ENCODE peak calls at places on chromosomes 16 and 17, in seven cellular contexts. U is BJ, Z is amygdala, M is A549, G is putamen, V is GOT3, F is AG04450. P is an unnamed sample.

GRCh38 chr17:33291248-33292183 is 1.6 kb downstream of the ASIC2 start:
- DNase-seq in U (no peak), Z (no peak), M (peak), G (no peak), V (no peak), F (no peak), P (no peak)

GRCh38 chr17:74435775-74436359 is 4.0 kb downstream of the GPRC5C start:
- DNase-seq in U (no peak), Z (no peak), M (no peak), G (no peak), V (no peak), F (no peak), P (no peak)

GRCh38 chr16:30184430-30185140 is 1.2 kb downstream of the CORO1A start:
- DNase-seq in U (no peak), Z (no peak), M (no peak), G (no peak), V (no peak), F (no peak), P (no peak)

GRCh38 chr16:89359296-89360147 is 130.8 kb downstream of the ANKRD11 start:
- DNase-seq in U (no peak), Z (no peak), M (no peak), G (no peak), V (no peak), F (no peak), P (no peak)

GRCh38 chr17:60947100-60947499 is 269.4 kb downstream of the BCAS3 start:
- DNase-seq in U (no peak), Z (no peak), M (no peak), G (no peak), V (no peak), F (no peak), P (peak)

GRCh38 chr17:29145289-29146058 is 34.7 kb downstream of the MYO18A start:
- DNase-seq in U (no peak), Z (no peak), M (peak), G (no peak), V (no peak), F (no peak), P (peak)

GRCh38 chr16:1538804-1539520 is 5.5 kb downstream of the TMEM204 start:
- DNase-seq in U (no peak), Z (no peak), M (peak), G (no peak), V (no peak), F (no peak), P (no peak)

GRCh38 chr16:57600952-57601580 is 27.4 kb upstream of the ADGRG1 start:
- DNase-seq in U (no peak), Z (no peak), M (no peak), G (no peak), V (no peak), F (no peak), P (no peak)

GRCh38 chr17:75807861-75808260 is 23.3 kb downstream of the UNK start:
- DNase-seq in U (no peak), Z (no peak), M (no peak), G (no peak), V (no peak), F (no peak), P (no peak)

GRCh38 chr16:84115919-84116719 is 623 bp downstream of the MBTPS1 start:
- DNase-seq in U (no peak), Z (no peak), M (peak), G (peak), V (no peak), F (no peak), P (no peak)

GRCh38 chr16:84421081-84421937 is 53.0 kb downstream of the ATP2C2 start:
- DNase-seq in U (no peak), Z (no peak), M (no peak), G (no peak), V (no peak), F (no peak), P (no peak)

GRCh38 chr16:85698459-85699223 is 9.9 kb upstream of the GINS2 start:
- DNase-seq in U (no peak), Z (no peak), M (no peak), G (no peak), V (no peak), F (no peak), P (no peak)

GRCh38 chr16:3665508-3665907 is 11.0 kb downstream of the DNASE1 start:
- DNase-seq in U (no peak), Z (no peak), M (no peak), G (peak), V (no peak), F (no peak), P (no peak)

P was measured in HT1080.